ENCODE peak calls at places on chromosomes 12 and 14, in six cellular contexts. W, S, Z, X, U and F are unnamed samples.

GRCh38 chr14:91968280-91968679 is 20.8 kb upstream of the FBLN5 start:
- DNase-seq in W (no peak), S (no peak), Z (no peak), X (peak), U (no peak), F (no peak)

GRCh38 chr14:36207500-36207899 is 31.0 kb upstream of the PTCSC3 start:
- DNase-seq in W (no peak), S (no peak), Z (no peak), X (no peak), U (no peak), F (no peak)

GRCh38 chr14:35366048-35366428 is 38.5 kb downstream of the NFKBIA start:
- DNase-seq in W (no peak), S (no peak), Z (no peak), X (no peak), U (no peak), F (no peak)

GRCh38 chr14:50836515-50836914 is 5.6 kb upstream of the NIN start:
- DNase-seq in W (no peak), S (no peak), Z (no peak), X (no peak), U (no peak), F (no peak)

GRCh38 chr12:106776897-106777296 is 2.4 kb downstream of the RIC8B start:
- DNase-seq in W (no peak), S (no peak), Z (no peak), X (no peak), U (no peak), F (no peak)

GRCh38 chr12:28958553-28959195 is 190.4 kb upstream of the FAR2 start:
- DNase-seq in W (no peak), S (no peak), Z (no peak), X (no peak), U (no peak), F (no peak)

GRCh38 chr12:66915312-66915904 is 236.5 kb upstream of the GRIP1 start:
- DNase-seq in W (no peak), S (no peak), Z (peak), X (no peak), U (no peak), F (no peak)

GRCh38 chr14:99612737-99613330 is 8.8 kb upstream of the CCDC85C start:
- DNase-seq in W (no peak), S (no peak), Z (no peak), X (no peak), U (no peak), F (no peak)

GRCh38 chr12:30191701-30192455 is 408.1 kb upstream of the TMTC1 start:
- DNase-seq in W (no peak), S (no peak), Z (peak), X (no peak), U (no peak), F (no peak)

GRCh38 chr14:104656014-104656714 is 33.3 kb upstream of the INF2 start:
- DNase-seq in W (no peak), S (no peak), Z (peak), X (no peak), U (no peak), F (no peak)

GRCh38 chr12:1830981-1831930 is 10.9 kb downstream of the LRTM2 start:
- DNase-seq in W (no peak), S (no peak), Z (peak), X (peak), U (peak), F (peak)

GRCh38 chr12:131795688-131796410 is 32.3 kb upstream of the MMP17 start:
- DNase-seq in W (no peak), S (no peak), Z (no peak), X (no peak), U (peak), F (peak)

GRCh38 chr12:56645201-56645716 is 525 bp downstream of the ATP5F1B start:
- DNase-seq in W (no peak), S (no peak), Z (no peak), X (peak), U (no peak), F (no peak)

GRCh38 chr12:84507914-84508313 is 404.7 kb downstream of the SLC6A15 start:
- DNase-seq in W (no peak), S (no peak), Z (peak), X (no peak), U (no peak), F (no peak)

GRCh38 chr12:58301337-58302122 is 360.2 kb downstream of the ATP23 start:
- DNase-seq in W (no peak), S (no peak), Z (no peak), X (no peak), U (no peak), F (no peak)

GRCh38 chr14:104557766-104558165 is 21.8 kb upstream of the C14orf180 start:
- DNase-seq in W (no peak), S (no peak), Z (no peak), X (no peak), U (no peak), F (no peak)

GRCh38 chr12:109820921-109821381 is 12.2 kb downstream of the TRPV4 start:
- DNase-seq in W (no peak), S (no peak), Z (no peak), X (no peak), U (no peak), F (no peak)

GRCh38 chr14:101250336-101250947 is 310.9 kb upstream of the DIO3 start:
- DNase-seq in W (no peak), S (no peak), Z (no peak), X (no peak), U (no peak), F (no peak)

GRCh38 chr12:11446372-11446771 is 51.0 kb upstream of the PRB2 start:
- DNase-seq in W (no peak), S (no peak), Z (no peak), X (no peak), U (no peak), F (no peak)

GRCh38 chr12:43692064-43692463 is 66.5 kb downstream of the PUS7L start:
- DNase-seq in W (no peak), S (no peak), Z (no peak), X (no peak), U (no peak), F (no peak)

GRCh38 chr14:86087377-86087776 is 557.4 kb downstream of the FLRT2 start:
- DNase-seq in W (no peak), S (no peak), Z (no peak), X (no peak), U (no peak), F (no peak)

GRCh38 chr14:65010211-65010931 is 23.7 kb downstream of the FNTB start:
- DNase-seq in W (no peak), S (no peak), Z (no peak), X (no peak), U (no peak), F (no peak)

GRCh38 chr12:88579941-88580871 is at the start of gene KITLG:
- DNase-seq in W (no peak), S (no peak), Z (peak), X (peak), U (peak), F (peak)

GRCh38 chr12:89153341-89153740 is 199.0 kb downstream of the DUSP6 start:
- DNase-seq in W (no peak), S (no peak), Z (no peak), X (no peak), U (no peak), F (no peak)

GRCh38 chr12:130418261-130418660 is 80.6 kb downstream of the PIWIL1 start:
- DNase-seq in W (no peak), S (no peak), Z (no peak), X (no peak), U (no peak), F (no peak)

GRCh38 chr14:104935955-104936354 is 11.3 kb downstream of the PLD4 start:
- DNase-seq in W (no peak), S (no peak), Z (no peak), X (no peak), U (peak), F (no peak)